ENCODE peak calls at places on chromosomes 11 and 22, in nine cellular contexts. One of them, this sample, is unnamed.

GRCh38 chr11:122784325-122785155 is 53.8 kb upstream of the CRTAM start:
- DNase-seq in neuronal stem cell: no peak
- DNase-seq in aorta: no peak
- DNase-seq in colonic mucosa: no peak
- DNase-seq in ovary: peak; percentile 42
- DNase-seq in kidney: no peak
- DNase-seq in heart left ventricle: no peak
- DNase-seq in endothelial cell of umbilical vein: peak; percentile 73
- DNase-seq in PC-3: peak; percentile 62
- DNase-seq in this sample: no peak

GRCh38 chr11:66473608-66474525 is 6.4 kb upstream of the DPP3 start:
- DNase-seq in neuronal stem cell: no peak
- DNase-seq in aorta: no peak
- DNase-seq in colonic mucosa: no peak
- DNase-seq in ovary: no peak
- DNase-seq in kidney: no peak
- DNase-seq in heart left ventricle: no peak
- DNase-seq in endothelial cell of umbilical vein: no peak
- DNase-seq in PC-3: no peak
- DNase-seq in this sample: no peak

GRCh38 chr11:96090711-96091110 is 166.8 kb upstream of the MTMR2 start:
- DNase-seq in neuronal stem cell: no peak
- DNase-seq in aorta: no peak
- DNase-seq in colonic mucosa: no peak
- DNase-seq in ovary: no peak
- DNase-seq in kidney: no peak
- DNase-seq in heart left ventricle: no peak
- DNase-seq in endothelial cell of umbilical vein: no peak
- DNase-seq in PC-3: peak; percentile 34
- DNase-seq in this sample: peak; percentile 9

GRCh38 chr11:64935634-64936081 is at the start of gene GPHA2:
- DNase-seq in neuronal stem cell: peak; percentile 39
- DNase-seq in aorta: no peak
- DNase-seq in colonic mucosa: no peak
- DNase-seq in ovary: peak; percentile 59
- DNase-seq in kidney: no peak
- DNase-seq in heart left ventricle: no peak
- DNase-seq in endothelial cell of umbilical vein: no peak
- DNase-seq in PC-3: peak; percentile 15
- DNase-seq in this sample: peak; percentile 17

GRCh38 chr11:104899226-104899625 is 966 bp upstream of the CASP12 start:
- DNase-seq in neuronal stem cell: no peak
- DNase-seq in aorta: no peak
- DNase-seq in colonic mucosa: no peak
- DNase-seq in ovary: no peak
- DNase-seq in kidney: no peak
- DNase-seq in heart left ventricle: no peak
- DNase-seq in endothelial cell of umbilical vein: peak; percentile 50
- DNase-seq in PC-3: no peak
- DNase-seq in this sample: no peak

GRCh38 chr22:29581799-29582198 is 886 bp upstream of the NIPSNAP1 start:
- DNase-seq in neuronal stem cell: no peak
- DNase-seq in aorta: no peak
- DNase-seq in colonic mucosa: peak; percentile 78
- DNase-seq in ovary: no peak
- DNase-seq in kidney: no peak
- DNase-seq in heart left ventricle: no peak
- DNase-seq in endothelial cell of umbilical vein: no peak
- DNase-seq in PC-3: peak; percentile 84
- DNase-seq in this sample: no peak

GRCh38 chr11:10350341-10350740 is 45.5 kb downstream of the ADM start:
- DNase-seq in neuronal stem cell: no peak
- DNase-seq in aorta: no peak
- DNase-seq in colonic mucosa: no peak
- DNase-seq in ovary: no peak
- DNase-seq in kidney: no peak
- DNase-seq in heart left ventricle: no peak
- DNase-seq in endothelial cell of umbilical vein: no peak
- DNase-seq in PC-3: peak; percentile 87
- DNase-seq in this sample: peak; percentile 68

GRCh38 chr11:70466154-70466553 is 67.8 kb downstream of the CTTN start:
- DNase-seq in neuronal stem cell: no peak
- DNase-seq in aorta: peak; percentile 36
- DNase-seq in colonic mucosa: no peak
- DNase-seq in ovary: no peak
- DNase-seq in kidney: peak; percentile 44
- DNase-seq in heart left ventricle: no peak
- DNase-seq in endothelial cell of umbilical vein: no peak
- DNase-seq in PC-3: peak; percentile 37
- DNase-seq in this sample: no peak

GRCh38 chr22:38034278-38034882 is 22.8 kb upstream of the PICK1 start:
- DNase-seq in neuronal stem cell: peak; percentile 43
- DNase-seq in aorta: peak; percentile 88
- DNase-seq in colonic mucosa: peak; percentile 58
- DNase-seq in ovary: peak; percentile 53
- DNase-seq in kidney: peak; percentile 94
- DNase-seq in heart left ventricle: peak; percentile 78
- DNase-seq in endothelial cell of umbilical vein: peak; percentile 77
- DNase-seq in PC-3: peak; percentile 74
- DNase-seq in this sample: no peak

GRCh38 chr11:82731691-82732277 is 1.9 kb downstream of the FAM181B start:
- DNase-seq in neuronal stem cell: no peak
- DNase-seq in aorta: no peak
- DNase-seq in colonic mucosa: no peak
- DNase-seq in ovary: no peak
- DNase-seq in kidney: no peak
- DNase-seq in heart left ventricle: no peak
- DNase-seq in endothelial cell of umbilical vein: no peak
- DNase-seq in PC-3: no peak
- DNase-seq in this sample: no peak

GRCh38 chr11:82732348-82732733 is 1.3 kb downstream of the FAM181B start:
- DNase-seq in neuronal stem cell: no peak
- DNase-seq in aorta: no peak
- DNase-seq in colonic mucosa: no peak
- DNase-seq in ovary: peak; percentile 25
- DNase-seq in kidney: peak; percentile 56
- DNase-seq in heart left ventricle: no peak
- DNase-seq in endothelial cell of umbilical vein: no peak
- DNase-seq in PC-3: no peak
- DNase-seq in this sample: no peak

GRCh38 chr11:82732734-82733443 is 775 bp downstream of the FAM181B start:
- DNase-seq in neuronal stem cell: no peak
- DNase-seq in aorta: peak; percentile 49
- DNase-seq in colonic mucosa: no peak
- DNase-seq in ovary: peak; percentile 26
- DNase-seq in kidney: peak; percentile 72
- DNase-seq in heart left ventricle: no peak
- DNase-seq in endothelial cell of umbilical vein: peak; percentile 6
- DNase-seq in PC-3: no peak
- DNase-seq in this sample: no peak

GRCh38 chr11:82733444-82734119 is at the start of gene FAM181B:
- DNase-seq in neuronal stem cell: peak; percentile 83
- DNase-seq in aorta: peak; percentile 76
- DNase-seq in colonic mucosa: peak; percentile 31
- DNase-seq in ovary: peak; percentile 52
- DNase-seq in kidney: peak; percentile 88
- DNase-seq in heart left ventricle: peak; percentile 39
- DNase-seq in endothelial cell of umbilical vein: peak; percentile 29
- DNase-seq in PC-3: no peak
- DNase-seq in this sample: no peak

DNA sequence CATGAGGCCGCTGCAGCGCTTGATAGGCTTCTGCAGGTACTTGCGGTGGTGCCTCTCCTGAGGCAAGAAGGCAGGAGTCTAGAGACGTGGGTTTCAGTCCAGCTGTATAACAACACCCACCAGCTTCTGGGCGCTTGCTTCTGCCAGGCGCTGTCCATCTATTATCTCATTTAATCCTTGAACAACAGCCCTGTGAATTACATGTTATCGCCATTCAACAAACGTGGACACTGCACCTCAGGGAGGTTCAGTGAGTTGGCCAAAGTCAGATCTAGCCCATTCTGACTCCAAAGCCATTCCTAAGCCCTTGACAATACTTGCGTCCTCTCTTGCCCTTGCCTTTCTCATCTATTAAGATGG is 436 bp upstream of the FAM181B start:
- DNase-seq in neuronal stem cell: no peak
- DNase-seq in aorta: no peak
- DNase-seq in colonic mucosa: no peak
- DNase-seq in ovary: no peak
- DNase-seq in kidney: no peak
- DNase-seq in heart left ventricle: no peak
- DNase-seq in endothelial cell of umbilical vein: no peak
- DNase-seq in PC-3: no peak
- DNase-seq in this sample: no peak
- H3K4me3 ChIP-seq in neuronal stem cell: peak overlapping the region; percentile 76
- H3K4me3 ChIP-seq in aorta: peak overlapping the region; percentile 46
- H3K4me3 ChIP-seq in colonic mucosa: no peak overlapping the region
- H3K4me3 ChIP-seq in ovary: peak overlapping the region; percentile 33
- H3K4me3 ChIP-seq in kidney: peak overlapping the region; percentile 5
- H3K4me3 ChIP-seq in heart left ventricle: peak overlapping the region; percentile 60
- H3K4me3 ChIP-seq in endothelial cell of umbilical vein: no peak overlapping the region
- H3K4me3 ChIP-seq in PC-3: no peak overlapping the region
- H3K4me3 ChIP-seq in this sample: no peak overlapping the region

GRCh38 chr11:62572431-62572830 is 1.3 kb downstream of the EEF1G start:
- DNase-seq in neuronal stem cell: no peak
- DNase-seq in aorta: no peak
- DNase-seq in colonic mucosa: no peak
- DNase-seq in ovary: peak; percentile 21
- DNase-seq in kidney: peak; percentile 20
- DNase-seq in heart left ventricle: no peak
- DNase-seq in endothelial cell of umbilical vein: no peak
- DNase-seq in PC-3: no peak
- DNase-seq in this sample: no peak
- H3K27ac ChIP-seq in neuronal stem cell: no peak overlapping the region
- H3K27ac ChIP-seq in aorta: no peak overlapping the region
- H3K27ac ChIP-seq in colonic mucosa: no peak overlapping the region
- H3K27ac ChIP-seq in ovary: no peak overlapping the region
- H3K27ac ChIP-seq in kidney: no peak overlapping the region
- H3K27ac ChIP-seq in heart left ventricle: peak overlapping the region; percentile 4
- H3K27ac ChIP-seq in endothelial cell of umbilical vein: no peak overlapping the region
- H3K27ac ChIP-seq in PC-3: no peak overlapping the region
- H3K27ac ChIP-seq in this sample: peak overlapping the region; percentile 67

GRCh38 chr11:36356201-36356600 is 60.1 kb downstream of the PRR5L start:
- DNase-seq in neuronal stem cell: no peak
- DNase-seq in aorta: no peak
- DNase-seq in colonic mucosa: peak; percentile 60
- DNase-seq in ovary: no peak
- DNase-seq in kidney: no peak
- DNase-seq in heart left ventricle: no peak
- DNase-seq in endothelial cell of umbilical vein: no peak
- DNase-seq in PC-3: no peak
- DNase-seq in this sample: no peak

GRCh38 chr11:36360318-36360717 is 64.2 kb downstream of the PRR5L start:
- DNase-seq in neuronal stem cell: no peak
- DNase-seq in aorta: no peak
- DNase-seq in colonic mucosa: no peak
- DNase-seq in ovary: no peak
- DNase-seq in kidney: no peak
- DNase-seq in heart left ventricle: no peak
- DNase-seq in endothelial cell of umbilical vein: no peak
- DNase-seq in PC-3: no peak
- DNase-seq in this sample: no peak

GRCh38 chr11:36360833-36361232 is 64.7 kb downstream of the PRR5L start:
- DNase-seq in neuronal stem cell: no peak
- DNase-seq in aorta: no peak
- DNase-seq in colonic mucosa: no peak
- DNase-seq in ovary: no peak
- DNase-seq in kidney: no peak
- DNase-seq in heart left ventricle: no peak
- DNase-seq in endothelial cell of umbilical vein: no peak
- DNase-seq in PC-3: no peak
- DNase-seq in this sample: no peak

GRCh38 chr11:36357831-36358230 is 61.7 kb downstream of the PRR5L start:
- DNase-seq in neuronal stem cell: no peak
- DNase-seq in aorta: no peak
- DNase-seq in colonic mucosa: no peak
- DNase-seq in ovary: no peak
- DNase-seq in kidney: no peak
- DNase-seq in heart left ventricle: no peak
- DNase-seq in endothelial cell of umbilical vein: no peak
- DNase-seq in PC-3: no peak
- DNase-seq in this sample: no peak

DNA sequence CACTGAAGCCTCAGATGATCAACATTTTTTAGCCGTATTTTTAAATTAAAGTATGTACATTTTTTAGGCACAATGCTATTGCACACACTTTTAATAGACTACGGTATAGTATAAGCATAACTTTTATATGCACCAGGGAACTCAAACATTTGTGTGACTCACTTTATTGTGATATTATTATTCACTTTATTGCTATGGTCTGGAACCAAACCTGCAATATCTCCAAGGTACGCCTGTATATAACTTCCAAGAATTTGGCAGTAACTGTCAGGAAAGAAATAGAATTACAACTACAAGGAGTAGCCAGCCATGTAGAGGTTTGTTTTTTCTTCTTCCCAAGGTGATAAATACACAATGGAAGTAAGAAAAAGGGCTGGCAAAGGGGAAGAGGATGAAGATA is 62.3 kb downstream of the PRR5L start:
- DNase-seq in neuronal stem cell: no peak
- DNase-seq in aorta: no peak
- DNase-seq in colonic mucosa: no peak
- DNase-seq in ovary: no peak
- DNase-seq in kidney: no peak
- DNase-seq in heart left ventricle: no peak
- DNase-seq in endothelial cell of umbilical vein: no peak
- DNase-seq in PC-3: peak; percentile 49
- DNase-seq in this sample: no peak
- H3K4me1 ChIP-seq in neuronal stem cell: peaks cover 20% of the 10 kb centered on the region
- H3K4me1 ChIP-seq in aorta: no peaks in the 10 kb centered on the region
- H3K4me1 ChIP-seq in colonic mucosa: peaks cover 5% of the 10 kb centered on the region
- H3K4me1 ChIP-seq in ovary: no peaks in the 10 kb centered on the region
- H3K4me1 ChIP-seq in kidney: no peaks in the 10 kb centered on the region
- H3K4me1 ChIP-seq in heart left ventricle: peaks cover 3% of the 10 kb centered on the region
- H3K4me1 ChIP-seq in endothelial cell of umbilical vein: peaks cover 7% of the 10 kb centered on the region
- H3K4me1 ChIP-seq in PC-3: peaks cover 23% of the 10 kb centered on the region
- H3K4me1 ChIP-seq in this sample: peaks cover 22% of the 10 kb centered on the region

DNA sequence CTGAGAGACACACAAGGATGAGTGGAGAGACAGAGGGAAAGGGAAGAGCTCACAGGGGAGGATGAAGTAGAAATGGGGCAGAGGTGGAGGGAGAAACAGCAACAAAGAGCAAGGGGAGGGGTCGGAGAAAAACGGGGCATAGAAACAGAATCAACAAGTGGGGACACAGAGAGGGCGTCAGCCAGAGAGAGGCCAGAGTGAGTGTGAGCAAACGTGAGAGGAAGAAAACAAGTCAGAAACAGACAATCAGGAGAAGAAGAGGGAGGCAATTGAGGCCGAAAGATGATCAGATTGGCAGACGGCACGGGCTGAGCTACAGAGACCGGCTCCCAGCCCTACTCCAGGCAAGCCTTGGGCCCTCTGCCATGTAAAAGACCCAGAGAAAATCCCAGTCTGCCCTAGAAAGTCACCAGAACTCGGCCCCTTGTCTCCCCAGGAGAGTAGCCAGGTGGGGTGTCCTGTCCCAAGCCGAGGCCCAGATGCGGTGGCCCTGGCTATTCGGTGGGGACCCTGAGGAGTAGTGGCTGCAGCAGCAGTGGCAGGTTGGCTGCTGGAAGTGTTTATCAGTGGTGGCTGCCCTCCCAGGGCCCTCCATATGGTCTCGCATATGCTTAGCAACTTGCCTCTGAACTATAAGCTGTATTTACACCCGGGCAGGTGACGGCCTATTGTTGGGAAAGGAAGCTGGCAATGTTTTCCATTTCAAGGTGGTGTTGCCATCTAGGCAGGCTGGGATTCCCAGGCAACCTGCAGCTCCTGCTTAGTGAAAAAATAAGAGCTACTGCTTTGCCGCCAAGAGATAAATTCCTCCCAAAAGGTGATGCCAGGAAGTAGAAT is 14.8 kb upstream of the TSPAN18 start:
- DNase-seq in neuronal stem cell: no peak
- DNase-seq in aorta: no peak
- DNase-seq in colonic mucosa: no peak
- DNase-seq in ovary: no peak
- DNase-seq in kidney: peak; percentile 37
- DNase-seq in heart left ventricle: no peak
- DNase-seq in endothelial cell of umbilical vein: no peak
- DNase-seq in PC-3: no peak
- DNase-seq in this sample: no peak
- H3K4me3 ChIP-seq in neuronal stem cell: no peak overlapping the region
- H3K4me3 ChIP-seq in aorta: no peak overlapping the region
- H3K4me3 ChIP-seq in colonic mucosa: no peak overlapping the region
- H3K4me3 ChIP-seq in ovary: no peak overlapping the region
- H3K4me3 ChIP-seq in kidney: no peak overlapping the region
- H3K4me3 ChIP-seq in heart left ventricle: no peak overlapping the region
- H3K4me3 ChIP-seq in endothelial cell of umbilical vein: no peak overlapping the region
- H3K4me3 ChIP-seq in PC-3: no peak overlapping the region
- H3K4me3 ChIP-seq in this sample: no peak overlapping the region

This sample was measured in SJCRH30.